ENCODE peak calls at places on chromosomes 1 and 21, in five cellular contexts. U, O, D, M and V are unnamed samples.

GRCh38 chr1:2314297-2314802 is 77.0 kb downstream of the MORN1 start:
- DNase-seq in U (peak), O (no peak), D (peak), M (no peak), V (no peak)

GRCh38 chr1:234535208-234535607 is 56.2 kb upstream of the TARBP1 start:
- DNase-seq in U (no peak), O (no peak), D (no peak), M (no peak), V (no peak)

GRCh38 chr1:162632234-162632666 is at the start of gene DDR2:
- DNase-seq in U (peak), O (no peak), D (no peak), M (peak), V (no peak)

GRCh38 chr1:55423376-55423775 is 208.2 kb upstream of the USP24 start:
- DNase-seq in U (no peak), O (no peak), D (no peak), M (no peak), V (no peak)

GRCh38 chr1:24022611-24023359 is 42.7 kb upstream of the SRSF10 start:
- DNase-seq in U (no peak), O (no peak), D (no peak), M (peak), V (no peak)

GRCh38 chr1:15950763-15951295 is 25.1 kb downstream of the ZBTB17 start:
- DNase-seq in U (peak), O (no peak), D (no peak), M (no peak), V (no peak)

GRCh38 chr1:246569248-246570238 is 3.3 kb downstream of the CNST start:
- DNase-seq in U (no peak), O (no peak), D (no peak), M (no peak), V (no peak)

GRCh38 chr1:112698366-112699310 is 8.3 kb downstream of the RHOC start:
- DNase-seq in U (no peak), O (no peak), D (no peak), M (no peak), V (no peak)

GRCh38 chr1:201633297-201633696 is 94.4 kb downstream of the NAV1 start:
- DNase-seq in U (no peak), O (no peak), D (no peak), M (no peak), V (no peak)

GRCh38 chr1:79790950-79791349 is 784.4 kb upstream of the ADGRL4 start:
- DNase-seq in U (no peak), O (no peak), D (no peak), M (no peak), V (no peak)

GRCh38 chr21:25639922-25640670 is 1.0 kb downstream of the JAM2 start:
- DNase-seq in U (no peak), O (peak), D (peak), M (no peak), V (peak)

GRCh38 chr1:52665173-52666020 is 32.4 kb downstream of the SHISAL2A start:
- DNase-seq in U (no peak), O (no peak), D (no peak), M (no peak), V (no peak)

GRCh38 chr1:44985747-44986359 is 542 bp downstream of the EIF2B3 start:
- DNase-seq in U (no peak), O (no peak), D (no peak), M (no peak), V (no peak)

GRCh38 chr1:222979561-222979960 is 163.5 kb downstream of the TLR5 start:
- DNase-seq in U (no peak), O (no peak), D (no peak), M (no peak), V (no peak)

GRCh38 chr1:79859212-79859948 is 852.9 kb upstream of the ADGRL4 start:
- DNase-seq in U (no peak), O (no peak), D (no peak), M (peak), V (no peak)

GRCh38 chr1:22969224-22969829 is 3.3 kb downstream of the LACTBL1 start:
- DNase-seq in U (no peak), O (no peak), D (no peak), M (peak), V (no peak)

GRCh38 chr1:197486948-197487347 is 218.9 kb downstream of the CRB1 start:
- DNase-seq in U (no peak), O (no peak), D (no peak), M (peak), V (no peak)

GRCh38 chr1:2543543-2544092 is 12.6 kb upstream of the TNFRSF14 start:
- DNase-seq in U (no peak), O (no peak), D (peak), M (no peak), V (no peak)

GRCh38 chr1:6281511-6282402 is 20.9 kb upstream of the GPR153 start:
- DNase-seq in U (no peak), O (no peak), D (no peak), M (no peak), V (no peak)

GRCh38 chr21:15631342-15631741 is 98.4 kb upstream of the USP25 start:
- DNase-seq in U (no peak), O (no peak), D (no peak), M (peak), V (no peak)

GRCh38 chr1:17045140-17045539 is 8.7 kb downstream of the SDHB start:
- DNase-seq in U (peak), O (no peak), D (no peak), M (no peak), V (no peak)

GRCh38 chr1:84721152-84721551 is 30.9 kb upstream of the SSX2IP start:
- DNase-seq in U (no peak), O (no peak), D (no peak), M (peak), V (no peak)

GRCh38 chr21:34820051-34820450 is 151.3 kb downstream of the CLIC6 start:
- DNase-seq in U (no peak), O (no peak), D (no peak), M (no peak), V (no peak)

GRCh38 chr1:27428316-27429028 is 36.0 kb downstream of the GPR3 start:
- DNase-seq in U (peak), O (no peak), D (no peak), M (no peak), V (no peak)

GRCh38 chr1:247646867-247647266 is 32.7 kb downstream of the OR13G1 start:
- DNase-seq in U (no peak), O (no peak), D (no peak), M (no peak), V (no peak)

GRCh38 chr1:101236546-101237228 is at the start of gene S1PR1:
- DNase-seq in U (peak), O (no peak), D (peak), M (no peak), V (peak)

GRCh38 chr1:11056504-11056903 is 3.3 kb downstream of the SRM start:
- DNase-seq in U (no peak), O (no peak), D (no peak), M (no peak), V (no peak)

GRCh38 chr1:59150537-59151386 is 146.1 kb upstream of the FGGY start:
- DNase-seq in U (peak), O (no peak), D (no peak), M (peak), V (no peak)

GRCh38 chr1:63878914-63879313 is 105.1 kb downstream of the ROR1 start:
- DNase-seq in U (no peak), O (no peak), D (no peak), M (no peak), V (no peak)

GRCh38 chr1:34002810-34003209 is 138.9 kb downstream of the HMGB4 start:
- DNase-seq in U (no peak), O (no peak), D (no peak), M (no peak), V (no peak)

GRCh38 chr1:145892486-145893087 is 6.9 kb upstream of the ANKRD35 start:
- DNase-seq in U (no peak), O (no peak), D (no peak), M (no peak), V (peak)

GRCh38 chr1:7941437-7941793 is 776 bp upstream of the TNFRSF9 start:
- DNase-seq in U (no peak), O (no peak), D (no peak), M (peak), V (no peak)
- H3K27ac ChIP-seq in U (no peak), O (no peak), D (no peak), M (no peak), V (no peak)

GRCh38 chr1:108878678-108879077 is 1.9 kb downstream of the GPSM2 start:
- DNase-seq in U (no peak), O (no peak), D (no peak), M (no peak), V (no peak)
- H3K27ac ChIP-seq in U (no peak), O (peak), D (no peak), M (no peak), V (peak)

GRCh38 chr1:40758004-40758403 is 25.6 kb upstream of the KCNQ4 start:
- DNase-seq in U (no peak), O (no peak), D (no peak), M (no peak), V (no peak)
- H3K27ac ChIP-seq in U (no peak), O (peak), D (no peak), M (no peak), V (no peak)

GRCh38 chr1:224329842-224330753 is at the start of gene NVL:
- DNase-seq in U (peak), O (peak), D (peak), M (peak), V (peak)
- H3K27ac ChIP-seq in U (peak), O (peak), D (peak), M (peak), V (peak)

GRCh38 chr1:230125633-230126528 is 58.8 kb downstream of the GALNT2 start:
- DNase-seq in U (no peak), O (no peak), D (no peak), M (no peak), V (no peak)

GRCh38 chr1:230122361-230123279 is 55.6 kb downstream of the GALNT2 start:
- DNase-seq in U (no peak), O (no peak), D (no peak), M (peak), V (no peak)

GRCh38 chr1:230124187-230125128 is 57.4 kb downstream of the GALNT2 start:
- DNase-seq in U (no peak), O (no peak), D (no peak), M (peak), V (no peak)

GRCh38 chr1:230121950-230122349 is 54.9 kb downstream of the GALNT2 start:
- DNase-seq in U (no peak), O (no peak), D (no peak), M (no peak), V (no peak)

DNA sequence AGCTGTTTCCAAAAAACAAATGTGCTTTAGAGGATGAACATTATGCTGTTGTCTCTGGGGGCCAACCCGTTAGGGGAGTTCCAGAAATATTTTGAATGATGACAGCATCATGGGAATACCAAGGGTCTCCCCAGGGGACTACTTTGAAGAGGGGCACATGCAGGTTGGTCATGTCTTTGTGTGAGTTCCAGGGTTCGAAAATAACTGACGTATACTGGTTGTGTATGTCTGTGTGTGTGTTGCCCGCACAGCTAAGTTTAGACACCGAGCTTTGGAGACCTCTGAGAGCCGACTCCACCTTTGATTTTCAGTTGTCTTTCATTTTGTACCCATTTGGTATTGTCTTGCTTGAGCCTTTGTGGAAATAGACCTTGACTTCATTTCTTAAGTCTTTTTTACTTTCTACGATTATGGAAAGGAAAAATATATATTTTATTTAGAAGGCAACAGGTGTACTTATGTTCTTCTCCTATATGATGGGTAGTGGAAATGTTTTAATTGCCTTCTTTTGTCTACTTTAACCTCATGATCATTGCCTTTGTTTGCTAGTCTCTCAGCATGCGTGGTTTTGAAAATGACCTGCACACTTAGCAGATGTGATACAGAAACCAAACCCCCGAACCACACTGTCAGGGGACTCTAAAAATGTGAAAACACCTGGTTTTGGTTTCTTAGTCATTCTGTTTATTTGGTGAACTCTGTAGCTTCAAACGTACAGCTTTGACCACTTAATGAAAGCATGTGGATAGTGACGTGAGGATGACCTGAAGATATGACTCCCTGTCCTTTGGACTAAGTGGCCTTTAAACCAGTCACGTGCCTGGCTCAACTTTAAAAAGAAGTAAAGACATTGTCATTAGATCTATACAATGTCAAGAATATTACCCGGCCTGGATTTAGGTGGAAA is 56.5 kb downstream of the GALNT2 start:
- DNase-seq in U (no peak), O (no peak), D (no peak), M (no peak), V (no peak)
- H3K27ac ChIP-seq in U (no peak), O (no peak), D (no peak), M (no peak), V (no peak)

GRCh38 chr21:45641480-45642035 is 2.0 kb upstream of the PCBP3 start:
- DNase-seq in U (no peak), O (no peak), D (no peak), M (no peak), V (no peak)
- H3K27ac ChIP-seq in U (no peak), O (peak), D (no peak), M (no peak), V (no peak)

DNA sequence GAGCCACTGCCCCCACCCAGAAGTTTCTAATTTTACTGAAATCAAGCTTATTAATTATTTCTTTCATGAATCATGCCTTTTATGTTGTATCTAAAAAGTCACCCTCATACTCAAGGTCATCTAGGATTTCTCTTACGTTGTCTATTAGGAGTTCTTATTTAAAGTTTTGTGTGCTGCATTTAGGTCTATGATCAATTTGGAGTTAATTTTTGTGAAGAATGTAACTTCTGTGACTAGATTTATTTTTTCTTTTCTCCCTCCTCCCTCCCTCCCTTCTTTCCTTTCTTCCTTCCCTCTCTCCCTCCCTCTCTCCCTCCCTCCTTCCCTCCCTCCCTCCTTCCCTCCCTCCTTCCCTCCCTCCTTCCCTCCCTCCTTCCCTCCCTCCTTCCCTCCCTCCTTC is 317.6 kb downstream of the PLA2G4A start:
- DNase-seq in U (no peak), O (no peak), D (no peak), M (no peak), V (no peak)
- H3K27ac ChIP-seq in U (no peak), O (no peak), D (no peak), M (no peak), V (no peak)

DNA sequence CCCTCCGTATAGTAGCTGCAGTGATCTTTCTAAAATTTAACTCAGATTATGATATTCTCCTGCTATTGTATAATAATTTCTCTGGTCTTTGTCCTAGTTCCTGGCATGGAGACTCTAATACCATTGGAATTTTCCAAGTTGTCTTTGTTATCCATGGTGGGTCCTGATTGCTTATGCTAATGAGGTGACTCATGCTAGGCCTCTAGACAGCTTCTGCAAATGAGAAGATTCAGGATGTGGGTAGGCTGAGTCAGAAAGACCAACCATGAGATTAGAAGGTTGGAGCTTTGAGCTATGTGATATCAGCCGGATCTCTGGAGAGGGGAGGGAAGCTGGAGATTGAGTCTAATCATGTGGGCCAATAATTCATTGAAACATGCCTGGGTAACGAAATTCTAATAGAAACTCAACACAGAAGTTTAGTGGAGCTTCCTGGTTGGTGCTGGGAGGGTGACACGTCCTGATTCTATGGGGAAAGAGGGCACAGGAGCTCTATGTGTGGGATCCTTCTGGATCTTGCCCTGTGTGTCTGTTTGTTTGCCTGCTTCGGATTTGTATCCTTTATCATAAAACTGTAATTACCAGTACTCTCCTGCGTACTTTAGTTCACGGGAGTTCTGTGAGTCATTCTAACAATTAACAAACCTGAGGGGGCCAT is 73.2 kb upstream of the CNIH3 start:
- DNase-seq in U (no peak), O (no peak), D (no peak), M (peak), V (no peak)
- H3K27ac ChIP-seq in U (no peak), O (no peak), D (no peak), M (peak), V (no peak)

DNA sequence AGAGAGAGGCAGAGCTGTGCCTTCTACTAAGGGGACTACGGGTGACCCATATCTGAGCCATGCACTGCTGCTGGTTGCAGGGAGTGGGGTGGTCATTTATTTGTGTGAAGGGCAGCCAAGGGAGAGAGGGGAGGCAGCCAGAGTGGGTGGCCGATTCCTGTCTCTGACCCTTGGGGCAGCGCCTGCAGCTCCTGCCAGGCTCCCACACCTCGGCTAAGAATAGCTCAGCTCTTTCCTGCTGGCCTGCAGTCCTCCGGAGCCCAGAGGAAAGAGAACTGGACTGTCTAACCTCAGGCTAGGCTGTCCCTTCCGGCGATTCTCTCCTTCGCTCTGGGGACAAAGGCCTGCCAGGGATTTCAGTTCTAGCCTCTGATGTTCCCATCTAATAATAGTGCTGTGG is 11.6 kb upstream of the CD34 start:
- DNase-seq in U (no peak), O (no peak), D (no peak), M (no peak), V (no peak)
- H3K27ac ChIP-seq in U (peak), O (no peak), D (no peak), M (no peak), V (no peak)